ENCODE peak calls at places on chromosomes 4 and X, in seven cellular contexts. One of them, this sample, is unnamed.

GRCh38 chr4:20428410-20429160 is 176.9 kb downstream of the SLIT2 start:
- DNase-seq in cardiac muscle cell: peak; percentile 47
- DNase-seq in activated CD8-positive, alpha-beta memory T cell treated with anti-CD3 and anti-CD28 coated beads for 48 hours: no peak
- DNase-seq in iris pigment epithelial cell: peak; percentile 36
- DNase-seq in smooth muscle cell of the brain vasculature: no peak
- DNase-seq in GF-D8: no peak
- DNase-seq in HFF-Myc: no peak
- DNase-seq in this sample: no peak

GRCh38 chr4:147479817-147480216 is 1.1 kb upstream of the EDNRA start:
- DNase-seq in cardiac muscle cell: peak; percentile 96
- DNase-seq in activated CD8-positive, alpha-beta memory T cell treated with anti-CD3 and anti-CD28 coated beads for 48 hours: no peak
- DNase-seq in iris pigment epithelial cell: peak; percentile 55
- DNase-seq in smooth muscle cell of the brain vasculature: no peak
- DNase-seq in GF-D8: peak; percentile 5
- DNase-seq in HFF-Myc: no peak
- DNase-seq in this sample: peak; percentile 49

GRCh38 chrX:154010330-154011087 is 9.2 kb downstream of the IRAK1 start:
- DNase-seq in cardiac muscle cell: peak; percentile 63
- DNase-seq in activated CD8-positive, alpha-beta memory T cell treated with anti-CD3 and anti-CD28 coated beads for 48 hours: no peak
- DNase-seq in iris pigment epithelial cell: peak; percentile 83
- DNase-seq in smooth muscle cell of the brain vasculature: no peak
- DNase-seq in GF-D8: no peak
- DNase-seq in HFF-Myc: no peak
- DNase-seq in this sample: peak; percentile 44

GRCh38 chrX:80810365-80810978 is 795 bp upstream of the BRWD3 start:
- DNase-seq in cardiac muscle cell: peak; percentile 5
- DNase-seq in activated CD8-positive, alpha-beta memory T cell treated with anti-CD3 and anti-CD28 coated beads for 48 hours: no peak
- DNase-seq in iris pigment epithelial cell: peak; percentile 8
- DNase-seq in smooth muscle cell of the brain vasculature: no peak
- DNase-seq in GF-D8: no peak
- DNase-seq in HFF-Myc: no peak
- DNase-seq in this sample: no peak

GRCh38 chrX:41150043-41150442 is 64.8 kb downstream of the USP9X start:
- DNase-seq in cardiac muscle cell: no peak
- DNase-seq in activated CD8-positive, alpha-beta memory T cell treated with anti-CD3 and anti-CD28 coated beads for 48 hours: no peak
- DNase-seq in iris pigment epithelial cell: no peak
- DNase-seq in smooth muscle cell of the brain vasculature: no peak
- DNase-seq in GF-D8: no peak
- DNase-seq in HFF-Myc: no peak
- DNase-seq in this sample: no peak

GRCh38 chrX:74450803-74451449 is 29.6 kb downstream of the SLC16A2 start:
- DNase-seq in cardiac muscle cell: peak; percentile 91
- DNase-seq in activated CD8-positive, alpha-beta memory T cell treated with anti-CD3 and anti-CD28 coated beads for 48 hours: no peak
- DNase-seq in iris pigment epithelial cell: peak; percentile 94
- DNase-seq in smooth muscle cell of the brain vasculature: peak; percentile 40
- DNase-seq in GF-D8: peak; percentile 3
- DNase-seq in HFF-Myc: peak; percentile 44
- DNase-seq in this sample: peak; percentile 87

GRCh38 chrX:77505227-77505626 is 58.0 kb downstream of the FGF16 start:
- DNase-seq in cardiac muscle cell: peak; percentile 72
- DNase-seq in activated CD8-positive, alpha-beta memory T cell treated with anti-CD3 and anti-CD28 coated beads for 48 hours: no peak
- DNase-seq in iris pigment epithelial cell: peak; percentile 80
- DNase-seq in smooth muscle cell of the brain vasculature: peak; percentile 13
- DNase-seq in GF-D8: peak; percentile 55
- DNase-seq in HFF-Myc: no peak
- DNase-seq in this sample: peak; percentile 31

GRCh38 chrX:123809854-123810375 is 49.9 kb upstream of the XIAP start:
- DNase-seq in cardiac muscle cell: no peak
- DNase-seq in activated CD8-positive, alpha-beta memory T cell treated with anti-CD3 and anti-CD28 coated beads for 48 hours: no peak
- DNase-seq in iris pigment epithelial cell: no peak
- DNase-seq in smooth muscle cell of the brain vasculature: no peak
- DNase-seq in GF-D8: no peak
- DNase-seq in HFF-Myc: no peak
- DNase-seq in this sample: no peak

GRCh38 chr4:80393246-80393969 is 57.9 kb downstream of the CFAP299 start:
- DNase-seq in cardiac muscle cell: peak; percentile 20
- DNase-seq in activated CD8-positive, alpha-beta memory T cell treated with anti-CD3 and anti-CD28 coated beads for 48 hours: no peak
- DNase-seq in iris pigment epithelial cell: peak; percentile 81
- DNase-seq in smooth muscle cell of the brain vasculature: peak; percentile 12
- DNase-seq in GF-D8: no peak
- DNase-seq in HFF-Myc: peak; percentile 20
- DNase-seq in this sample: peak; percentile 43

GRCh38 chrX:71301195-71301924 is at the start of gene ITGB1BP2:
- DNase-seq in cardiac muscle cell: peak; percentile 64
- DNase-seq in activated CD8-positive, alpha-beta memory T cell treated with anti-CD3 and anti-CD28 coated beads for 48 hours: no peak
- DNase-seq in iris pigment epithelial cell: peak; percentile 27
- DNase-seq in smooth muscle cell of the brain vasculature: no peak
- DNase-seq in GF-D8: no peak
- DNase-seq in HFF-Myc: no peak
- DNase-seq in this sample: peak; percentile 36

GRCh38 chr4:79050521-79050880 is 111.3 kb upstream of the PAQR3 start:
- DNase-seq in cardiac muscle cell: no peak
- DNase-seq in activated CD8-positive, alpha-beta memory T cell treated with anti-CD3 and anti-CD28 coated beads for 48 hours: no peak
- DNase-seq in iris pigment epithelial cell: no peak
- DNase-seq in smooth muscle cell of the brain vasculature: no peak
- DNase-seq in GF-D8: no peak
- DNase-seq in HFF-Myc: no peak
- DNase-seq in this sample: no peak

GRCh38 chr4:19729873-19730735 is 521.6 kb upstream of the SLIT2 start:
- DNase-seq in cardiac muscle cell: peak; percentile 70
- DNase-seq in activated CD8-positive, alpha-beta memory T cell treated with anti-CD3 and anti-CD28 coated beads for 48 hours: no peak
- DNase-seq in iris pigment epithelial cell: peak; percentile 74
- DNase-seq in smooth muscle cell of the brain vasculature: no peak
- DNase-seq in GF-D8: peak; percentile 4
- DNase-seq in HFF-Myc: no peak
- DNase-seq in this sample: peak; percentile 39